ENCODE peak calls at places on chromosomes 12 and 14, in nine cellular contexts. U is posterior cingulate gyrus; J is activated CD4-positive, alpha-beta memory T cell treated with anti-CD3 and anti-CD28 coated beads, Interleukin-2, amount 10 ng/mL, durations not matched to agents 7 days and 5 days; E is NCI-H2081; P is adrenal gland; A is HFF-Myc; V is stimulated activated CD4-positive, alpha-beta T cell treated with anti-CD3 and anti-CD28 coated beads, Interleukin-1b, Interleukin-23, amount 100 ng/mL, for 1 hour; H is WTC11; N is T-helper 2 cell. C is an unnamed sample.

GRCh38 chr12:95742586-95742985 is 48.0 kb downstream of the NTN4 start:
- DNase-seq in A (no peak), J (no peak), P (no peak), U (peak; percentile 76), N (no peak), E (no peak), V (no peak), H (no peak), C (no peak)

GRCh38 chr12:5499566-5500325 is 67.8 kb downstream of the NTF3 start:
- DNase-seq in J (no peak), V (no peak), P (no peak), H (no peak), N (no peak), E (no peak), A (peak; percentile 76), U (no peak), C (no peak)

GRCh38 chr12:65595016-65595560 is 229.2 kb upstream of the HMGA2 start:
- DNase-seq in N (no peak), E (no peak), P (no peak), H (peak; percentile 24), A (no peak), V (no peak), J (no peak), U (no peak), C (no peak)

GRCh38 chr12:19431407-19432308 is 7.6 kb upstream of the AEBP2 start:
- DNase-seq in V (no peak), P (peak; percentile 4), A (peak; percentile 52), H (no peak), U (no peak), N (no peak), J (peak; percentile 53), E (no peak), C (no peak)

GRCh38 chr12:100720016-100720654 is 74.4 kb upstream of the ANO4 start:
- DNase-seq in A (no peak), J (no peak), H (no peak), N (no peak), U (no peak), E (no peak), P (no peak), V (no peak), C (no peak)

GRCh38 chr12:40992674-40993073 is 195.4 kb upstream of the PDZRN4 start:
- DNase-seq in P (no peak), H (no peak), V (no peak), J (no peak), A (no peak), E (no peak), U (no peak), N (no peak), C (no peak)

GRCh38 chr12:32877670-32878459 is 18.7 kb downstream of the PKP2 start:
- DNase-seq in H (no peak), E (peak; percentile 49), N (no peak), V (no peak), P (no peak), J (no peak), A (no peak), U (peak; percentile 91), C (no peak)

GRCh38 chr12:3214508-3215365 is 137.6 kb downstream of the TSPAN9 start:
- DNase-seq in E (peak; percentile 74), V (no peak), J (no peak), H (peak; percentile 54), P (no peak), A (no peak), N (no peak), U (no peak), C (no peak)

GRCh38 chr12:76144253-76144564 is 59.7 kb upstream of the NAP1L1 start:
- DNase-seq in V (no peak), E (no peak), P (no peak), N (peak; percentile 6), A (no peak), J (no peak), U (no peak), H (no peak), C (no peak)

GRCh38 chr14:70988452-70988851 is 81.2 kb downstream of the PCNX1 start:
- DNase-seq in V (no peak), E (no peak), N (no peak), H (no peak), J (peak; percentile 42), P (no peak), U (no peak), A (no peak), C (no peak)

GRCh38 chr14:100871234-100872186 is 32.0 kb downstream of the RTL1 start:
- DNase-seq in U (peak; percentile 25), V (no peak), A (no peak), J (no peak), E (no peak), N (no peak), P (no peak), H (no peak), C (no peak)